ENCODE peak calls at places on chromosome 4, in seven cellular contexts. K, E, R, Y, V, O and L are unnamed samples. For H3K4me1, the result is how much of the 10 kb centered on the place peaks cover.

GRCh38 chr4:83686166-83686565 is 150.3 kb downstream of the GPAT3 start:
- DNase-seq in K (peak), E (no peak), R (no peak), Y (no peak), V (no peak), O (no peak), L (no peak)

GRCh38 chr4:123624959-123625358 is 228.4 kb downstream of the SPRY1 start:
- DNase-seq in K (no peak), E (no peak), R (no peak), Y (no peak), V (no peak), O (no peak), L (no peak)

GRCh38 chr4:24537025-24537424 is 47.3 kb downstream of the DHX15 start:
- DNase-seq in K (no peak), E (peak), R (peak), Y (no peak), V (no peak), O (no peak), L (no peak)

GRCh38 chr4:115219315-115219840 is 106.0 kb upstream of the NDST4 start:
- DNase-seq in K (no peak), E (no peak), R (peak), Y (no peak), V (no peak), O (no peak), L (no peak)

GRCh38 chr4:133320576-133321170 is 171.6 kb downstream of the PCDH10 start:
- DNase-seq in K (peak), E (no peak), R (peak), Y (no peak), V (no peak), O (no peak), L (no peak)

GRCh38 chr4:3263053-3263958 is 14.3 kb downstream of the MSANTD1 start:
- DNase-seq in K (no peak), E (peak), R (no peak), Y (no peak), V (no peak), O (peak), L (no peak)

GRCh38 chr4:44351069-44351468 is 97.5 kb downstream of the KCTD8 start:
- DNase-seq in K (no peak), E (no peak), R (no peak), Y (no peak), V (no peak), O (no peak), L (no peak)

GRCh38 chr4:137129471-137130244 is 402.6 kb downstream of the PCDH18 start:
- DNase-seq in K (peak), E (no peak), R (no peak), Y (no peak), V (no peak), O (no peak), L (no peak)

GRCh38 chr4:872241-872981 is 46.5 kb upstream of the CPLX1 start:
- DNase-seq in K (no peak), E (no peak), R (no peak), Y (no peak), V (no peak), O (peak), L (no peak)

GRCh38 chr4:164252286-164252685 is 501.6 kb upstream of the SMIM31 start:
- DNase-seq in K (no peak), E (no peak), R (peak), Y (no peak), V (no peak), O (no peak), L (peak)

GRCh38 chr4:10104211-10104990 is 12.2 kb downstream of the WDR1 start:
- DNase-seq in K (no peak), E (no peak), R (no peak), Y (no peak), V (no peak), O (no peak), L (no peak)

GRCh38 chr4:89307446-89308160 is at the start of gene GPRIN3:
- DNase-seq in K (no peak), E (peak), R (peak), Y (peak), V (peak), O (peak), L (peak)

GRCh38 chr4:14743601-14744000 is 258.7 kb upstream of the CPEB2 start:
- DNase-seq in K (no peak), E (no peak), R (no peak), Y (no peak), V (no peak), O (no peak), L (no peak)

GRCh38 chr4:78762529-78762928 is 13.6 kb upstream of the BMP2K start:
- DNase-seq in K (no peak), E (no peak), R (no peak), Y (no peak), V (no peak), O (no peak), L (no peak)

GRCh38 chr4:164383187-164384181 is 370.4 kb upstream of the SMIM31 start:
- DNase-seq in K (peak), E (peak), R (peak), Y (no peak), V (no peak), O (peak), L (no peak)

GRCh38 chr4:1310796-1311715 is 21.4 kb downstream of the MAEA start:
- DNase-seq in K (no peak), E (peak), R (no peak), Y (no peak), V (peak), O (peak), L (no peak)

DNA sequence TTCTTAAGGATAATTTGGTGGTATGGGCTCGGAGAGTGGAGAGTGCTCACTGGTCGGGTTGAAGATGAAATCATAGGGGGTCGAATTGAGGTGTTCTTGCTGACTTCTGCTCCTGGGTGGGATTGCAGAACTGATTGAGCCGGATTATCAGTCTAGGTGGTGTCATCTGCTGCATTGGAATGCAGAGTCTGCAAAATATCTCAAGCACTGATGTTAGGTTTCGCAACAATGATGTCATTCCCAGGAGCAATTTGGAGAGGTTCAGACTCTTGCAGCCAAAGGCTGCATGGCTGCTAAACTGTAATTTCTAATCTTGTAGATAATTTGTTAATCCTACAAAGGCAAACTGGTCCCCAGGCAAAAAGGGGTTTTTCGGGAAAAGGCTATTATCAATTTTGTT is 67.7 kb downstream of the RHOH start:
- DNase-seq in K (peak), E (no peak), R (peak), Y (no peak), V (no peak), O (no peak), L (no peak)
- H3K4me1 ChIP-seq in K (under half), E (under half), R (under half), Y (under half), V (under half), O (under half), L (under half)

GRCh38 chr4:139082750-139083532 is 67.4 kb downstream of the NOCT start:
- DNase-seq in K (peak), E (peak), R (peak), Y (peak), V (peak), O (peak), L (peak)

GRCh38 chr4:139078926-139079325 is 63.3 kb downstream of the NOCT start:
- DNase-seq in K (no peak), E (no peak), R (no peak), Y (no peak), V (no peak), O (no peak), L (no peak)

GRCh38 chr4:139076016-139076744 is 60.6 kb downstream of the NOCT start:
- DNase-seq in K (no peak), E (no peak), R (no peak), Y (no peak), V (no peak), O (no peak), L (no peak)

GRCh38 chr4:139077567-139078355 is 62.2 kb downstream of the NOCT start:
- DNase-seq in K (no peak), E (no peak), R (no peak), Y (no peak), V (no peak), O (no peak), L (no peak)
- H3K4me1 ChIP-seq in K (under half), E (half or more), R (under half), Y (under half), V (half or more), O (under half), L (under half)

GRCh38 chr4:186684889-186685309 is 38.8 kb downstream of the FAT1 start:
- DNase-seq in K (no peak), E (no peak), R (peak), Y (no peak), V (no peak), O (no peak), L (no peak)
- H3K4me1 ChIP-seq in K (under half), E (under half), R (under half), Y (under half), V (under half), O (under half), L (half or more)

GRCh38 chr4:113601636-113602035 is 159.9 kb downstream of the CAMK2D start:
- DNase-seq in K (no peak), E (no peak), R (no peak), Y (no peak), V (no peak), O (no peak), L (no peak)
- H3K4me1 ChIP-seq in K (under half), E (under half), R (under half), Y (under half), V (under half), O (under half), L (under half)